ENCODE peak calls at places on chromosomes 16 and 17, in six cellular contexts. One of them, this sample, is unnamed.

GRCh38 chr17:67377727-67378443 is 804 bp downstream of the PITPNC1 start:
- DNase-seq in cardiac muscle cell: peak
- DNase-seq in mammary epithelial cell: peak
- DNase-seq in testis: peak
- DNase-seq in CD8-positive, alpha-beta T cell: no peak
- DNase-seq in PC-9: no peak
- DNase-seq in this sample: peak

GRCh38 chr17:73471924-73472323 is 160.1 kb upstream of the CDC42EP4 start:
- DNase-seq in cardiac muscle cell: no peak
- DNase-seq in mammary epithelial cell: no peak
- DNase-seq in testis: no peak
- DNase-seq in CD8-positive, alpha-beta T cell: no peak
- DNase-seq in PC-9: no peak
- DNase-seq in this sample: no peak

GRCh38 chr17:45405250-45406086 is 27.2 kb downstream of the ARHGAP27 start:
- DNase-seq in cardiac muscle cell: peak
- DNase-seq in mammary epithelial cell: no peak
- DNase-seq in testis: peak
- DNase-seq in CD8-positive, alpha-beta T cell: no peak
- DNase-seq in PC-9: no peak
- DNase-seq in this sample: peak

GRCh38 chr17:70230883-70231282 is 61.6 kb downstream of the KCNJ2 start:
- DNase-seq in cardiac muscle cell: no peak
- DNase-seq in mammary epithelial cell: no peak
- DNase-seq in testis: no peak
- DNase-seq in CD8-positive, alpha-beta T cell: no peak
- DNase-seq in PC-9: no peak
- DNase-seq in this sample: peak

GRCh38 chr17:45265823-45266222 is 3.9 kb upstream of the SPATA32 start:
- DNase-seq in cardiac muscle cell: no peak
- DNase-seq in mammary epithelial cell: peak
- DNase-seq in testis: no peak
- DNase-seq in CD8-positive, alpha-beta T cell: no peak
- DNase-seq in PC-9: peak
- DNase-seq in this sample: no peak

GRCh38 chr16:53510704-53511070 is 7.7 kb upstream of the AKTIP start:
- DNase-seq in cardiac muscle cell: no peak
- DNase-seq in mammary epithelial cell: no peak
- DNase-seq in testis: no peak
- DNase-seq in CD8-positive, alpha-beta T cell: no peak
- DNase-seq in PC-9: no peak
- DNase-seq in this sample: no peak

GRCh38 chr17:8164815-8165131 is 2.0 kb upstream of the VAMP2 start:
- DNase-seq in cardiac muscle cell: no peak
- DNase-seq in mammary epithelial cell: no peak
- DNase-seq in testis: no peak
- DNase-seq in CD8-positive, alpha-beta T cell: no peak
- DNase-seq in PC-9: no peak
- DNase-seq in this sample: no peak

GRCh38 chr17:47280072-47280811 is 26.6 kb downstream of the ITGB3 start:
- DNase-seq in cardiac muscle cell: no peak
- DNase-seq in mammary epithelial cell: peak
- DNase-seq in testis: no peak
- DNase-seq in CD8-positive, alpha-beta T cell: no peak
- DNase-seq in PC-9: no peak
- DNase-seq in this sample: peak

GRCh38 chr16:50195276-50195675 is 42.2 kb downstream of the TENT4B start:
- DNase-seq in cardiac muscle cell: no peak
- DNase-seq in mammary epithelial cell: peak
- DNase-seq in testis: no peak
- DNase-seq in CD8-positive, alpha-beta T cell: no peak
- DNase-seq in PC-9: no peak
- DNase-seq in this sample: no peak

GRCh38 chr16:9077001-9077809 is 14.2 kb upstream of the HAPSTR1 start:
- DNase-seq in cardiac muscle cell: no peak
- DNase-seq in mammary epithelial cell: peak
- DNase-seq in testis: no peak
- DNase-seq in CD8-positive, alpha-beta T cell: no peak
- DNase-seq in PC-9: peak
- DNase-seq in this sample: no peak

GRCh38 chr16:1145383-1146100 is 7.4 kb upstream of the CACNA1H start:
- DNase-seq in cardiac muscle cell: no peak
- DNase-seq in mammary epithelial cell: no peak
- DNase-seq in testis: no peak
- DNase-seq in CD8-positive, alpha-beta T cell: no peak
- DNase-seq in PC-9: no peak
- DNase-seq in this sample: no peak

GRCh38 chr17:45222994-45223540 is 1.4 kb downstream of the FMNL1 start:
- DNase-seq in cardiac muscle cell: no peak
- DNase-seq in mammary epithelial cell: no peak
- DNase-seq in testis: no peak
- DNase-seq in CD8-positive, alpha-beta T cell: no peak
- DNase-seq in PC-9: no peak
- DNase-seq in this sample: no peak

GRCh38 chr16:1152651-1153259 is at the start of gene CACNA1H:
- DNase-seq in cardiac muscle cell: peak
- DNase-seq in mammary epithelial cell: no peak
- DNase-seq in testis: peak
- DNase-seq in CD8-positive, alpha-beta T cell: peak
- DNase-seq in PC-9: no peak
- DNase-seq in this sample: peak

GRCh38 chr17:41651625-41652460 is 27.5 kb upstream of the KRT17 start:
- DNase-seq in cardiac muscle cell: no peak
- DNase-seq in mammary epithelial cell: peak
- DNase-seq in testis: no peak
- DNase-seq in CD8-positive, alpha-beta T cell: no peak
- DNase-seq in PC-9: peak
- DNase-seq in this sample: no peak

GRCh38 chr17:6508519-6509294 is 47.6 kb downstream of the PITPNM3 start:
- DNase-seq in cardiac muscle cell: peak
- DNase-seq in mammary epithelial cell: no peak
- DNase-seq in testis: no peak
- DNase-seq in CD8-positive, alpha-beta T cell: no peak
- DNase-seq in PC-9: no peak
- DNase-seq in this sample: no peak

GRCh38 chr16:27751676-27752075 is 201.7 kb downstream of the KATNIP start:
- DNase-seq in cardiac muscle cell: no peak
- DNase-seq in mammary epithelial cell: no peak
- DNase-seq in testis: no peak
- DNase-seq in CD8-positive, alpha-beta T cell: no peak
- DNase-seq in PC-9: no peak
- DNase-seq in this sample: no peak

GRCh38 chr16:85417156-85417860 is 195.8 kb upstream of the GSE1 start:
- DNase-seq in cardiac muscle cell: no peak
- DNase-seq in mammary epithelial cell: no peak
- DNase-seq in testis: peak
- DNase-seq in CD8-positive, alpha-beta T cell: no peak
- DNase-seq in PC-9: no peak
- DNase-seq in this sample: no peak

GRCh38 chr16:28930203-28930602 is 1.6 kb upstream of the CD19 start:
- DNase-seq in cardiac muscle cell: no peak
- DNase-seq in mammary epithelial cell: no peak
- DNase-seq in testis: no peak
- DNase-seq in CD8-positive, alpha-beta T cell: no peak
- DNase-seq in PC-9: no peak
- DNase-seq in this sample: no peak

GRCh38 chr17:9266769-9267168 is 245.5 kb downstream of the NTN1 start:
- DNase-seq in cardiac muscle cell: peak
- DNase-seq in mammary epithelial cell: no peak
- DNase-seq in testis: no peak
- DNase-seq in CD8-positive, alpha-beta T cell: no peak
- DNase-seq in PC-9: no peak
- DNase-seq in this sample: no peak

GRCh38 chr17:9270921-9271320 is 249.6 kb downstream of the NTN1 start:
- DNase-seq in cardiac muscle cell: no peak
- DNase-seq in mammary epithelial cell: no peak
- DNase-seq in testis: no peak
- DNase-seq in CD8-positive, alpha-beta T cell: no peak
- DNase-seq in PC-9: no peak
- DNase-seq in this sample: no peak

GRCh38 chr17:9269350-9270035 is 248.2 kb downstream of the NTN1 start:
- DNase-seq in cardiac muscle cell: no peak
- DNase-seq in mammary epithelial cell: no peak
- DNase-seq in testis: no peak
- DNase-seq in CD8-positive, alpha-beta T cell: no peak
- DNase-seq in PC-9: no peak
- DNase-seq in this sample: no peak

GRCh38 chr17:9266031-9266680 is 244.8 kb downstream of the NTN1 start:
- DNase-seq in cardiac muscle cell: no peak
- DNase-seq in mammary epithelial cell: no peak
- DNase-seq in testis: no peak
- DNase-seq in CD8-positive, alpha-beta T cell: no peak
- DNase-seq in PC-9: no peak
- DNase-seq in this sample: no peak

GRCh38 chr17:9268546-9268945 is 247.2 kb downstream of the NTN1 start:
- DNase-seq in cardiac muscle cell: no peak
- DNase-seq in mammary epithelial cell: no peak
- DNase-seq in testis: no peak
- DNase-seq in CD8-positive, alpha-beta T cell: no peak
- DNase-seq in PC-9: no peak
- DNase-seq in this sample: no peak
- H3K27ac ChIP-seq in cardiac muscle cell: no peak
- H3K27ac ChIP-seq in mammary epithelial cell: no peak
- H3K27ac ChIP-seq in testis: no peak
- H3K27ac ChIP-seq in CD8-positive, alpha-beta T cell: no peak
- H3K27ac ChIP-seq in PC-9: no peak
- H3K27ac ChIP-seq in this sample: no peak

GRCh38 chr16:67915831-67916723 is 15.6 kb downstream of the CTRL start:
- DNase-seq in cardiac muscle cell: no peak
- DNase-seq in mammary epithelial cell: no peak
- DNase-seq in testis: no peak
- DNase-seq in CD8-positive, alpha-beta T cell: no peak
- DNase-seq in PC-9: no peak
- DNase-seq in this sample: no peak
- H3K27ac ChIP-seq in cardiac muscle cell: no peak
- H3K27ac ChIP-seq in mammary epithelial cell: no peak
- H3K27ac ChIP-seq in testis: no peak
- H3K27ac ChIP-seq in CD8-positive, alpha-beta T cell: no peak
- H3K27ac ChIP-seq in PC-9: no peak
- H3K27ac ChIP-seq in this sample: no peak

GRCh38 chr16:86665319-86665675 is 86.9 kb downstream of the FOXL1 start:
- DNase-seq in cardiac muscle cell: no peak
- DNase-seq in mammary epithelial cell: peak
- DNase-seq in testis: no peak
- DNase-seq in CD8-positive, alpha-beta T cell: no peak
- DNase-seq in PC-9: no peak
- DNase-seq in this sample: no peak
- H3K27ac ChIP-seq in cardiac muscle cell: no peak
- H3K27ac ChIP-seq in mammary epithelial cell: peak
- H3K27ac ChIP-seq in testis: no peak
- H3K27ac ChIP-seq in CD8-positive, alpha-beta T cell: no peak
- H3K27ac ChIP-seq in PC-9: no peak
- H3K27ac ChIP-seq in this sample: no peak

GRCh38 chr16:83936581-83937165 is 16.4 kb upstream of the OSGIN1 start:
- DNase-seq in cardiac muscle cell: no peak
- DNase-seq in mammary epithelial cell: no peak
- DNase-seq in testis: no peak
- DNase-seq in CD8-positive, alpha-beta T cell: no peak
- DNase-seq in PC-9: no peak
- DNase-seq in this sample: no peak

GRCh38 chr16:83935005-83935857 is 17.8 kb upstream of the OSGIN1 start:
- DNase-seq in cardiac muscle cell: no peak
- DNase-seq in mammary epithelial cell: no peak
- DNase-seq in testis: no peak
- DNase-seq in CD8-positive, alpha-beta T cell: no peak
- DNase-seq in PC-9: no peak
- DNase-seq in this sample: no peak

GRCh38 chr16:83934684-83934977 is 18.4 kb upstream of the OSGIN1 start:
- DNase-seq in cardiac muscle cell: no peak
- DNase-seq in mammary epithelial cell: no peak
- DNase-seq in testis: no peak
- DNase-seq in CD8-positive, alpha-beta T cell: no peak
- DNase-seq in PC-9: no peak
- DNase-seq in this sample: no peak

GRCh38 chr16:83937267-83937666 is 15.8 kb upstream of the OSGIN1 start:
- DNase-seq in cardiac muscle cell: no peak
- DNase-seq in mammary epithelial cell: no peak
- DNase-seq in testis: no peak
- DNase-seq in CD8-positive, alpha-beta T cell: no peak
- DNase-seq in PC-9: no peak
- DNase-seq in this sample: no peak

DNA sequence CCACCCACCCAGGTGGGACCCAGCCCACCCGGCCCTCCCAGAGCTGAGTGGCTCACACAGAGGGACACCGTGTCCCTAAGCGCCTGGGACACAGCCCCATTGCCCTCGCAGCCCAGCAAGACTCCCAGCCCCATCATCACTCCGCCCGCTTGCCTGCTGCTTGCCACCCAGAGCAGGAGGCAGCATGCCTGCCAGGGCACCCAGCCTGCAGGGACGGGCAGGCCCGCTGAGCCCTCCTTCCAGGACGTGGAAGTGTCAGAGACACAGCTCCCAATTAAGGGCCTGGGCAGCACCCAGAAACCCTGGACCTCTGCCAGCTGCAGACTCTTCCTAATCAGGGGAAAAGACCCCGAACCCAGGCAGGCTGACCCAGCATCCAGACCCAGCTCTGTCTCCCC is 17.2 kb upstream of the OSGIN1 start:
- DNase-seq in cardiac muscle cell: no peak
- DNase-seq in mammary epithelial cell: no peak
- DNase-seq in testis: no peak
- DNase-seq in CD8-positive, alpha-beta T cell: no peak
- DNase-seq in PC-9: no peak
- DNase-seq in this sample: no peak
- H3K27ac ChIP-seq in cardiac muscle cell: no peak
- H3K27ac ChIP-seq in mammary epithelial cell: no peak
- H3K27ac ChIP-seq in testis: no peak
- H3K27ac ChIP-seq in CD8-positive, alpha-beta T cell: no peak
- H3K27ac ChIP-seq in PC-9: no peak
- H3K27ac ChIP-seq in this sample: no peak

This sample was measured in A673.